ENCODE peak calls at places on chromosome 22, in eight cellular contexts. B, N, X, A, O, V, W and L are unnamed samples.
A peak's percentile ranks its signal among the peaks of the same experiment; 100 is the strongest.

GRCh38 chr22:30420401-30421178 is 5.0 kb upstream of the MTFP1 start:
- DNase-seq in B (peak; percentile 70), N (no peak), X (no peak), A (no peak), O (no peak), V (no peak), W (no peak), L (no peak)

GRCh38 chr22:48418831-48419230 is 1408.8 kb downstream of the BRD1 start:
- DNase-seq in B (no peak), N (no peak), X (no peak), A (no peak), O (no peak), V (no peak), W (no peak), L (no peak)

GRCh38 chr22:36977401-36977861 is 41.8 kb downstream of the TST start:
- DNase-seq in B (peak; percentile 9), N (peak; percentile 69), X (peak; percentile 32), A (peak; percentile 61), O (no peak), V (peak; percentile 83), W (peak; percentile 46), L (peak; percentile 70)

GRCh38 chr22:50261615-50262459 is at the start of gene MAPK12:
- DNase-seq in B (peak; percentile 65), N (no peak), X (peak; percentile 62), A (peak; percentile 61), O (no peak), V (no peak), W (no peak), L (no peak)

GRCh38 chr22:33163815-33164214 is 105.6 kb upstream of the SYN3 start:
- DNase-seq in B (no peak), N (no peak), X (no peak), A (no peak), O (no peak), V (no peak), W (no peak), L (no peak)

GRCh38 chr22:45235101-45235777 is 5.5 kb downstream of the KIAA0930 start:
- DNase-seq in B (no peak), N (no peak), X (peak; percentile 52), A (no peak), O (no peak), V (no peak), W (no peak), L (no peak)

GRCh38 chr22:44190381-44190976 is 9.8 kb downstream of the PARVG start:
- DNase-seq in B (no peak), N (no peak), X (no peak), A (no peak), O (no peak), V (no peak), W (no peak), L (no peak)

GRCh38 chr22:26923498-26923897 is 266.1 kb downstream of the MIAT start:
- DNase-seq in B (no peak), N (no peak), X (no peak), A (no peak), O (no peak), V (no peak), W (no peak), L (no peak)

GRCh38 chr22:44697423-44698179 is 4.4 kb upstream of the PRR5 start:
- DNase-seq in B (peak; percentile 85), N (peak; percentile 81), X (peak; percentile 68), A (peak; percentile 84), O (peak; percentile 33), V (peak; percentile 84), W (peak; percentile 68), L (peak; percentile 82)

GRCh38 chr22:49448546-49448945 is 379.1 kb downstream of the BRD1 start:
- DNase-seq in B (no peak), N (no peak), X (no peak), A (no peak), O (no peak), V (no peak), W (no peak), L (no peak)

GRCh38 chr22:31943206-31943975 is 944 bp upstream of the YWHAH start:
- DNase-seq in B (no peak), N (no peak), X (peak; percentile 16), A (no peak), O (no peak), V (no peak), W (no peak), L (no peak)

GRCh38 chr22:47194476-47195155 is 432.2 kb downstream of the TBC1D22A start:
- DNase-seq in B (no peak), N (no peak), X (no peak), A (no peak), O (no peak), V (no peak), W (no peak), L (no peak)

GRCh38 chr22:36257948-36258674 is 5.2 kb downstream of the APOL1 start:
- DNase-seq in B (no peak), N (no peak), X (no peak), A (no peak), O (no peak), V (no peak), W (no peak), L (no peak)

GRCh38 chr22:49590851-49591445 is 236.7 kb downstream of the BRD1 start:
- DNase-seq in B (no peak), N (no peak), X (no peak), A (no peak), O (no peak), V (no peak), W (no peak), L (no peak)

GRCh38 chr22:35726933-35727332 is 9.3 kb downstream of the APOL5 start:
- DNase-seq in B (no peak), N (no peak), X (no peak), A (no peak), O (no peak), V (no peak), W (no peak), L (no peak)

GRCh38 chr22:31496735-31497146 is 405 bp downstream of the SFI1 start:
- DNase-seq in B (peak; percentile 6), N (no peak), X (peak; percentile 29), A (peak; percentile 46), O (no peak), V (peak; percentile 39), W (no peak), L (peak; percentile 38)

GRCh38 chr22:47090591-47091240 is 328.3 kb downstream of the TBC1D22A start:
- DNase-seq in B (peak; percentile 24), N (no peak), X (no peak), A (no peak), O (no peak), V (peak; percentile 72), W (no peak), L (peak; percentile 36)

GRCh38 chr22:25698986-25699385 is 43.0 kb upstream of the MYO18B start:
- DNase-seq in B (no peak), N (no peak), X (no peak), A (no peak), O (no peak), V (no peak), W (no peak), L (no peak)

GRCh38 chr22:36052505-36052941 is 23.9 kb upstream of the RBFOX2 start:
- DNase-seq in B (peak; percentile 73), N (no peak), X (no peak), A (no peak), O (no peak), V (no peak), W (no peak), L (no peak)

GRCh38 chr22:41619979-41620645 is 731 bp downstream of the DESI1 start:
- DNase-seq in B (peak; percentile 11), N (peak; percentile 38), X (peak; percentile 28), A (peak; percentile 44), O (no peak), V (peak; percentile 34), W (peak; percentile 12), L (peak; percentile 25)

GRCh38 chr22:25765016-25765367 is 23.0 kb downstream of the MYO18B start:
- DNase-seq in B (no peak), N (no peak), X (no peak), A (no peak), O (no peak), V (no peak), W (no peak), L (no peak)

GRCh38 chr22:37231406-37232139 is 12.5 kb downstream of the RAC2 start:
- DNase-seq in B (no peak), N (peak; percentile 50), X (no peak), A (no peak), O (no peak), V (peak; percentile 69), W (no peak), L (no peak)

GRCh38 chr22:19213001-19213400 is 34.5 kb upstream of the SLC25A1 start:
- DNase-seq in B (no peak), N (no peak), X (no peak), A (no peak), O (no peak), V (no peak), W (no peak), L (no peak)

GRCh38 chr22:23220485-23221350 is 40.4 kb downstream of the BCR start:
- DNase-seq in B (peak; percentile 28), N (no peak), X (no peak), A (no peak), O (no peak), V (no peak), W (no peak), L (no peak)

GRCh38 chr22:49968831-49969661 is 8.5 kb downstream of the PIM3 start:
- DNase-seq in B (no peak), N (no peak), X (peak; percentile 12), A (no peak), O (no peak), V (no peak), W (no peak), L (no peak)